ENCODE peak calls at places on chromosomes 11 and 22, in ten cellular contexts. N is GM10248; C is stimulated activated CD4-positive, alpha-beta T cell treated with anti-CD3 and anti-CD28 coated beads, Interleukin-15, amount 100 ng/mL, for 1 hour; Y is dermis microvascular lymphatic vessel endothelial cell; W is astrocyte; V is amygdala; Z is stimulated activated CD8-positive, alpha-beta memory T cell treated with anti-CD3 and anti-CD28 coated beads, Interleukin-4, amount 100 ng/mL, for 1 hour; D is iris pigment epithelial cell; G is GOT3; U is mucosa of descending colon. J is an unnamed sample.

GRCh38 chr11:17650601-17650911 is 68.8 kb upstream of the MYOD1 start:
- DNase-seq in G (no peak), C (no peak), V (no peak), D (no peak), Z (no peak), W (no peak), N (no peak), Y (no peak), U (no peak), J (no peak)

GRCh38 chr22:16917144-16918003 is 90.6 kb downstream of the GAB4 start:
- DNase-seq in Z (peak), Y (peak), N (peak), D (peak), U (peak), W (no peak), C (peak), G (no peak), V (peak), J (peak)

GRCh38 chr11:88535916-88536547 is 198.5 kb upstream of the CTSC start:
- DNase-seq in N (peak), D (peak), V (no peak), W (peak), Z (no peak), U (no peak), Y (peak), G (no peak), C (no peak), J (no peak)

GRCh38 chr22:16955081-16955480 is 52.9 kb downstream of the GAB4 start:
- DNase-seq in Z (no peak), D (no peak), C (no peak), Y (no peak), N (no peak), G (no peak), U (no peak), W (no peak), V (no peak), J (no peak)

GRCh38 chr22:44586337-44586990 is 88.4 kb upstream of the RTL6 start:
- DNase-seq in D (no peak), G (no peak), U (no peak), N (no peak), V (no peak), W (no peak), Z (no peak), Y (no peak), C (no peak), J (no peak)

GRCh38 chr11:13339196-13340153 is 61.9 kb downstream of the BMAL1 start:
- DNase-seq in Y (peak), C (no peak), N (no peak), W (peak), D (peak), U (no peak), V (no peak), Z (no peak), G (no peak), J (peak)

GRCh38 chr11:34773211-34773610 is 143.0 kb downstream of the APIP start:
- DNase-seq in G (no peak), D (no peak), C (no peak), N (no peak), U (no peak), V (no peak), Y (no peak), W (no peak), Z (no peak), J (no peak)

GRCh38 chr11:70078095-70078795 is at the start of gene ANO1:
- DNase-seq in G (no peak), N (no peak), C (no peak), V (no peak), D (no peak), W (no peak), U (peak), Z (no peak), Y (peak), J (no peak)

GRCh38 chr11:22130462-22131053 is 62.3 kb upstream of the ANO5 start:
- DNase-seq in V (no peak), N (no peak), Y (no peak), W (no peak), C (no peak), Z (no peak), G (no peak), U (no peak), D (peak), J (no peak)

GRCh38 chr22:28282346-28282745 is 363.3 kb upstream of the PITPNB start:
- DNase-seq in U (no peak), C (no peak), D (peak), V (no peak), Y (no peak), Z (no peak), W (peak), N (no peak), G (no peak), J (no peak)

GRCh38 chr11:70505331-70505731 is 107.0 kb downstream of the CTTN start:
- DNase-seq in Y (no peak), V (no peak), N (no peak), G (no peak), D (no peak), C (no peak), U (no peak), W (no peak), Z (no peak), J (no peak)

GRCh38 chr22:37534445-37534844 is 15.2 kb upstream of the CARD10 start:
- DNase-seq in Y (no peak), Z (no peak), N (no peak), C (no peak), U (no peak), W (no peak), G (no peak), D (no peak), V (no peak), J (no peak)

GRCh38 chr11:68954970-68955958 is 25.5 kb downstream of the MRGPRD start:
- DNase-seq in C (no peak), Y (peak), D (peak), G (no peak), V (no peak), U (peak), N (no peak), Z (no peak), W (peak), J (no peak)

GRCh38 chr11:69516526-69516925 is 35.1 kb downstream of the LINC01488 start:
- DNase-seq in D (no peak), W (peak), N (no peak), Z (no peak), G (no peak), U (no peak), Y (no peak), C (no peak), V (no peak), J (no peak)

GRCh38 chr11:25927391-25927790 is 404.5 kb upstream of the ANO3 start:
- DNase-seq in Y (no peak), C (no peak), W (no peak), G (no peak), D (peak), Z (no peak), N (no peak), V (no peak), U (no peak), J (no peak)

J was measured in left lobe of liver.